ENCODE peak calls at places on chromosomes 2 and 18, in six cellular contexts. One of them, this sample, is unnamed.

GRCh38 chr18:77054606-77055428 is 77.8 kb downstream of the MBP start:
- DNase-seq in upper lobe of left lung: peak
- DNase-seq in fibroblast of villous mesenchyme: peak
- DNase-seq in uterus: peak
- DNase-seq in PC-3: peak
- DNase-seq in IMR-90: peak
- DNase-seq in this sample: peak

GRCh38 chr2:101559576-101559975 is 84.7 kb upstream of the RFX8 start:
- DNase-seq in upper lobe of left lung: no peak
- DNase-seq in fibroblast of villous mesenchyme: peak
- DNase-seq in uterus: peak
- DNase-seq in PC-3: peak
- DNase-seq in IMR-90: peak
- DNase-seq in this sample: no peak

GRCh38 chr2:26675651-26676255 is 16.8 kb upstream of the KCNK3 start:
- DNase-seq in upper lobe of left lung: no peak
- DNase-seq in fibroblast of villous mesenchyme: no peak
- DNase-seq in uterus: no peak
- DNase-seq in PC-3: no peak
- DNase-seq in IMR-90: no peak
- DNase-seq in this sample: no peak

GRCh38 chr2:201233192-201234166 is 26.9 kb upstream of the CASP8 start:
- DNase-seq in upper lobe of left lung: peak
- DNase-seq in fibroblast of villous mesenchyme: peak
- DNase-seq in uterus: peak
- DNase-seq in PC-3: peak
- DNase-seq in IMR-90: no peak
- DNase-seq in this sample: no peak

GRCh38 chr18:13565228-13565627 is 161.1 kb downstream of the FAM210A start:
- DNase-seq in upper lobe of left lung: no peak
- DNase-seq in fibroblast of villous mesenchyme: no peak
- DNase-seq in uterus: no peak
- DNase-seq in PC-3: no peak
- DNase-seq in IMR-90: no peak
- DNase-seq in this sample: no peak

GRCh38 chr2:240601831-240602160 is 15.3 kb downstream of the CAPN10 start:
- DNase-seq in upper lobe of left lung: peak
- DNase-seq in fibroblast of villous mesenchyme: no peak
- DNase-seq in uterus: no peak
- DNase-seq in PC-3: no peak
- DNase-seq in IMR-90: no peak
- DNase-seq in this sample: no peak

GRCh38 chr2:98771771-98772521 is 41.0 kb upstream of the MGAT4A start:
- DNase-seq in upper lobe of left lung: no peak
- DNase-seq in fibroblast of villous mesenchyme: peak
- DNase-seq in uterus: no peak
- DNase-seq in PC-3: no peak
- DNase-seq in IMR-90: no peak
- DNase-seq in this sample: no peak

GRCh38 chr18:50117876-50118275 is 77.1 kb downstream of the MYO5B start:
- DNase-seq in upper lobe of left lung: no peak
- DNase-seq in fibroblast of villous mesenchyme: no peak
- DNase-seq in uterus: no peak
- DNase-seq in PC-3: peak
- DNase-seq in IMR-90: no peak
- DNase-seq in this sample: no peak

GRCh38 chr2:85975581-85975980 is 86.8 kb upstream of the ST3GAL5 start:
- DNase-seq in upper lobe of left lung: no peak
- DNase-seq in fibroblast of villous mesenchyme: no peak
- DNase-seq in uterus: no peak
- DNase-seq in PC-3: no peak
- DNase-seq in IMR-90: no peak
- DNase-seq in this sample: no peak

GRCh38 chr2:15058015-15058414 is 425.5 kb downstream of the LRATD1 start:
- DNase-seq in upper lobe of left lung: no peak
- DNase-seq in fibroblast of villous mesenchyme: no peak
- DNase-seq in uterus: no peak
- DNase-seq in PC-3: peak
- DNase-seq in IMR-90: no peak
- DNase-seq in this sample: no peak

GRCh38 chr2:170505631-170506270 is 209.4 kb upstream of the SP5 start:
- DNase-seq in upper lobe of left lung: peak
- DNase-seq in fibroblast of villous mesenchyme: peak
- DNase-seq in uterus: peak
- DNase-seq in PC-3: no peak
- DNase-seq in IMR-90: no peak
- DNase-seq in this sample: peak

GRCh38 chr2:60885683-60886082 is 4.3 kb downstream of the REL start:
- DNase-seq in upper lobe of left lung: no peak
- DNase-seq in fibroblast of villous mesenchyme: no peak
- DNase-seq in uterus: no peak
- DNase-seq in PC-3: no peak
- DNase-seq in IMR-90: no peak
- DNase-seq in this sample: no peak

GRCh38 chr2:26182441-26182840 is 9.6 kb downstream of the GAREM2 start:
- DNase-seq in upper lobe of left lung: no peak
- DNase-seq in fibroblast of villous mesenchyme: no peak
- DNase-seq in uterus: no peak
- DNase-seq in PC-3: no peak
- DNase-seq in IMR-90: no peak
- DNase-seq in this sample: no peak

GRCh38 chr2:222180619-222181018 is 118.2 kb downstream of the PAX3 start:
- DNase-seq in upper lobe of left lung: no peak
- DNase-seq in fibroblast of villous mesenchyme: no peak
- DNase-seq in uterus: no peak
- DNase-seq in PC-3: no peak
- DNase-seq in IMR-90: no peak
- DNase-seq in this sample: no peak

GRCh38 chr2:18719978-18720775 is 130.8 kb upstream of the NT5C1B start:
- DNase-seq in upper lobe of left lung: no peak
- DNase-seq in fibroblast of villous mesenchyme: peak
- DNase-seq in uterus: no peak
- DNase-seq in PC-3: peak
- DNase-seq in IMR-90: peak
- DNase-seq in this sample: peak

GRCh38 chr2:85754313-85755095 is 713 bp downstream of the ATOH8 start:
- DNase-seq in upper lobe of left lung: no peak
- DNase-seq in fibroblast of villous mesenchyme: peak
- DNase-seq in uterus: no peak
- DNase-seq in PC-3: no peak
- DNase-seq in IMR-90: peak
- DNase-seq in this sample: no peak

GRCh38 chr18:40407913-40408312 is 1547.1 kb upstream of the PIK3C3 start:
- DNase-seq in upper lobe of left lung: no peak
- DNase-seq in fibroblast of villous mesenchyme: no peak
- DNase-seq in uterus: no peak
- DNase-seq in PC-3: no peak
- DNase-seq in IMR-90: peak
- DNase-seq in this sample: no peak

GRCh38 chr18:58391932-58392331 is 237.0 kb downstream of the ALPK2 start:
- DNase-seq in upper lobe of left lung: no peak
- DNase-seq in fibroblast of villous mesenchyme: no peak
- DNase-seq in uterus: no peak
- DNase-seq in PC-3: no peak
- DNase-seq in IMR-90: no peak
- DNase-seq in this sample: no peak

GRCh38 chr2:241620419-241620769 is 16.6 kb downstream of the THAP4 start:
- DNase-seq in upper lobe of left lung: no peak
- DNase-seq in fibroblast of villous mesenchyme: no peak
- DNase-seq in uterus: no peak
- DNase-seq in PC-3: peak
- DNase-seq in IMR-90: peak
- DNase-seq in this sample: peak

GRCh38 chr2:137205324-137205723 is 440.0 kb downstream of the THSD7B start:
- DNase-seq in upper lobe of left lung: no peak
- DNase-seq in fibroblast of villous mesenchyme: no peak
- DNase-seq in uterus: no peak
- DNase-seq in PC-3: no peak
- DNase-seq in IMR-90: no peak
- DNase-seq in this sample: no peak
- TF ChIP-seq CTCF in upper lobe of left lung: no peak
- TF ChIP-seq CTCF in fibroblast of villous mesenchyme: no peak
- TF ChIP-seq CTCF in uterus: no peak
- TF ChIP-seq CTCF in PC-3: no peak
- TF ChIP-seq CTCF in IMR-90: no peak
- TF ChIP-seq CTCF in this sample: no peak

DNA sequence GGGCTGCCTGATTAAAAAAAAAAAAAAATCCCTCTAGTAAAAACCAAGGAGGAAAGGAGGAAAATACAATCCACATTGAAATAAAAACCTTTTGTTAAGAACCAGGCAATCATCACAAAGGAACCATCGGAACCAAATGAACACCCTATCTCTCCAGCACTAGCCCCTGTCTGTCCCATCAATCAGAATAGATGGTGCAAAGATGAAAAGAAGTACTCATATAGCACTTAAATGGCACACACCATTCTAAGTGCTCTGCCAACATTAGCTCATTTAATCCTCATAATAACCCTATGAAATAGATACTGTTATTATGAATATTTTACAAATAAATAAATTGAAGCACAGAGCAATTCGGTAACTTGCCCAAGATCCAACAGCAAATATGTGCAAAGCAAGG is 38.5 kb downstream of the LRP2 start:
- DNase-seq in upper lobe of left lung: no peak
- DNase-seq in fibroblast of villous mesenchyme: no peak
- DNase-seq in uterus: no peak
- DNase-seq in PC-3: no peak
- DNase-seq in IMR-90: no peak
- DNase-seq in this sample: no peak
- H3K4me3 ChIP-seq in upper lobe of left lung: no peak
- H3K4me3 ChIP-seq in fibroblast of villous mesenchyme: no peak
- H3K4me3 ChIP-seq in uterus: no peak
- H3K4me3 ChIP-seq in PC-3: no peak
- H3K4me3 ChIP-seq in IMR-90: no peak
- H3K4me3 ChIP-seq in this sample: no peak

GRCh38 chr2:39448169-39448502 is 11.1 kb upstream of the MAP4K3 start:
- DNase-seq in upper lobe of left lung: no peak
- DNase-seq in fibroblast of villous mesenchyme: no peak
- DNase-seq in uterus: no peak
- DNase-seq in PC-3: peak
- DNase-seq in IMR-90: no peak
- DNase-seq in this sample: no peak
- TF ChIP-seq CTCF in upper lobe of left lung: no peak
- TF ChIP-seq CTCF in fibroblast of villous mesenchyme: no peak
- TF ChIP-seq CTCF in uterus: no peak
- TF ChIP-seq CTCF in PC-3: no peak
- TF ChIP-seq CTCF in IMR-90: no peak
- TF ChIP-seq CTCF in this sample: no peak

GRCh38 chr18:62435435-62436031 is 87.3 kb upstream of the ZCCHC2 start:
- DNase-seq in upper lobe of left lung: no peak
- DNase-seq in fibroblast of villous mesenchyme: no peak
- DNase-seq in uterus: no peak
- DNase-seq in PC-3: no peak
- DNase-seq in IMR-90: no peak
- DNase-seq in this sample: no peak
- H3K4me3 ChIP-seq in upper lobe of left lung: no peak
- H3K4me3 ChIP-seq in fibroblast of villous mesenchyme: no peak
- H3K4me3 ChIP-seq in uterus: no peak
- H3K4me3 ChIP-seq in PC-3: no peak
- H3K4me3 ChIP-seq in IMR-90: no peak
- H3K4me3 ChIP-seq in this sample: no peak

DNA sequence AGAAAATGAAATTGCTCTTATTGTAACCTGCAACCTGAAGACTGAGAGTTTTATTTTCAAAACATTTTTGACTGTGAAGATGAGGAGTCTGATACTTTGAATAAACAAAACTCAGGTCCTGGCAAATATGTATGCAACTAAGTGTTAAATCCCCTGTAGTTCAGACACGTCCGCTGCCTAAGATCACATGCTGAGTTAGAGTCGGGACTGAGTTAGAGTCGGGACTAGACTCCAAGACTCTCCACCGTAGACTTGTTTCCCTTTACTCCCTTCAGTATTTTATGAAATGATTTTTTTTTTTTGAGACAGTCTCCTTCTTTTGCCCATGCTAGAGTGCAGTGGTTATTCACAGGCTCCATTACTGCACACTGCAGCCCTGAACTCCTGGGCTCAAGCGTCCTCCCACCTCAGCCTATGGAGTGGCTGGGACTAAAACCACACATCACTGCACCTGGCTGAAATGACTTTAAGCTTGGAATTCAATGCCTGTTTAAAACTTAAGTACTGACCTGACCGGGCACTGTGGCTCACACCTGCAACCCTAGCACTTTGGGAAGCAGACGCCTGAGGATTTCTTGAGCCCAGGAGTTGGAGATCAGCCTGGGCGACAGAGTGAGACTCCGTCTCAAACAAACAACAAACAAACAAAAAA is 28.0 kb upstream of the PMAIP1 start:
- DNase-seq in upper lobe of left lung: no peak
- DNase-seq in fibroblast of villous mesenchyme: no peak
- DNase-seq in uterus: no peak
- DNase-seq in PC-3: no peak
- DNase-seq in IMR-90: no peak
- DNase-seq in this sample: no peak
- TF ChIP-seq CTCF in upper lobe of left lung: no peak
- TF ChIP-seq CTCF in fibroblast of villous mesenchyme: no peak
- TF ChIP-seq CTCF in uterus: no peak
- TF ChIP-seq CTCF in PC-3: no peak
- TF ChIP-seq CTCF in IMR-90: no peak
- TF ChIP-seq CTCF in this sample: no peak

GRCh38 chr18:3054214-3054613 is 41.3 kb upstream of the LPIN2 start:
- DNase-seq in upper lobe of left lung: no peak
- DNase-seq in fibroblast of villous mesenchyme: no peak
- DNase-seq in uterus: no peak
- DNase-seq in PC-3: no peak
- DNase-seq in IMR-90: no peak
- DNase-seq in this sample: no peak

GRCh38 chr18:3054785-3055184 is 41.8 kb upstream of the LPIN2 start:
- DNase-seq in upper lobe of left lung: no peak
- DNase-seq in fibroblast of villous mesenchyme: no peak
- DNase-seq in uterus: no peak
- DNase-seq in PC-3: peak
- DNase-seq in IMR-90: no peak
- DNase-seq in this sample: no peak

GRCh38 chr18:3052411-3052758 is 39.4 kb upstream of the LPIN2 start:
- DNase-seq in upper lobe of left lung: no peak
- DNase-seq in fibroblast of villous mesenchyme: no peak
- DNase-seq in uterus: no peak
- DNase-seq in PC-3: no peak
- DNase-seq in IMR-90: no peak
- DNase-seq in this sample: no peak

GRCh38 chr18:3051718-3052410 is 38.9 kb upstream of the LPIN2 start:
- DNase-seq in upper lobe of left lung: peak
- DNase-seq in fibroblast of villous mesenchyme: peak
- DNase-seq in uterus: no peak
- DNase-seq in PC-3: no peak
- DNase-seq in IMR-90: no peak
- DNase-seq in this sample: no peak

DNA sequence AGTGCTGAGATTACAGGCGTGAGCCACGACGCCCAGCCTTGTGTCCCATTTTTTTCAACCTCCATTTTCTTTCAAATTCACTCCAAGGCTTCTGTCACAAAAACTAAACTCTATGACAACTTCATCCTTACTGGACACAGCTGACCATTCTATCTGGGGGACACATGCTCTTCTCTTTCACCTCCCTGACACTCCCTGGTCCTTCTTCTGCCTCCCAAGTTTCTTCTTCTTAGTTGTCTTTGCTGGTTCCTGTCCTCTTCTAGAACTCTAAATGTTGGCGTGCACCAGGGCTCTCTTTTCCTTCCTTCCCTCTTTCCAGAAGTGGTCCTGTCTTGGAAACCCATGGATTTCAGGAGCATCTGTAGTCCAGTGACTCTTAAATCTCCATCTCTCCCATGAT is 40.1 kb upstream of the LPIN2 start:
- DNase-seq in upper lobe of left lung: no peak
- DNase-seq in fibroblast of villous mesenchyme: no peak
- DNase-seq in uterus: no peak
- DNase-seq in PC-3: no peak
- DNase-seq in IMR-90: no peak
- DNase-seq in this sample: no peak
- H3K4me3 ChIP-seq in upper lobe of left lung: no peak
- H3K4me3 ChIP-seq in fibroblast of villous mesenchyme: no peak
- H3K4me3 ChIP-seq in uterus: no peak
- H3K4me3 ChIP-seq in PC-3: no peak
- H3K4me3 ChIP-seq in IMR-90: no peak
- H3K4me3 ChIP-seq in this sample: no peak

This sample was measured in foreskin fibroblast.